ENCODE peak calls at places on chromosome 1, in seven cellular contexts. D is body of pancreas, Q is heart left ventricle, R is lower leg skin, G is stomach, C is adrenal gland, I is spleen. T is an unnamed sample.

GRCh38 chr1:204313675-204314074 is 46.1 kb downstream of the PLEKHA6 start:
- DNase-seq in D (peak), I (no peak), R (no peak), G (no peak), C (no peak), Q (no peak), T (peak)

GRCh38 chr1:97901017-97901658 is 19.7 kb downstream of the DPYD start:
- DNase-seq in I (no peak), D (no peak), R (no peak), G (no peak), C (no peak), Q (no peak), T (peak)

GRCh38 chr1:45718289-45718688 is 30.3 kb downstream of the TMEM69 start:
- DNase-seq in Q (no peak), G (no peak), C (no peak), I (no peak), R (no peak), D (no peak), T (no peak)

GRCh38 chr1:41535236-41535720 is 50.8 kb upstream of the EDN2 start:
- DNase-seq in C (no peak), R (no peak), I (peak), G (no peak), Q (peak), D (no peak), T (no peak)

GRCh38 chr1:33455537-33456301 is 16.7 kb upstream of the ZSCAN20 start:
- DNase-seq in G (peak), R (no peak), D (peak), I (no peak), C (peak), Q (peak), T (peak)

GRCh38 chr1:224302947-224303346 is 27.0 kb downstream of the NVL start:
- DNase-seq in I (no peak), G (no peak), C (no peak), R (no peak), Q (no peak), D (no peak), T (no peak)

GRCh38 chr1:222028151-222028550 is 286.3 kb upstream of the DUSP10 start:
- DNase-seq in G (no peak), R (no peak), I (no peak), Q (no peak), D (no peak), C (no peak), T (no peak)

GRCh38 chr1:169557131-169557530 is 29.1 kb downstream of the F5 start:
- DNase-seq in I (no peak), Q (no peak), G (no peak), C (no peak), R (no peak), D (no peak), T (no peak)

GRCh38 chr1:218304281-218305039 is 19.4 kb downstream of the RRP15 start:
- DNase-seq in G (no peak), R (no peak), D (no peak), I (no peak), Q (peak), C (no peak), T (no peak)

GRCh38 chr1:162276493-162276892 is 100.2 kb downstream of the SPATA46 start:
- DNase-seq in I (no peak), D (no peak), G (no peak), Q (no peak), C (no peak), R (no peak), T (peak)
- TF ChIP-seq CTCF in I (peak), D (peak), G (peak), Q (peak), C (peak), R (no peak), T (peak)

DNA sequence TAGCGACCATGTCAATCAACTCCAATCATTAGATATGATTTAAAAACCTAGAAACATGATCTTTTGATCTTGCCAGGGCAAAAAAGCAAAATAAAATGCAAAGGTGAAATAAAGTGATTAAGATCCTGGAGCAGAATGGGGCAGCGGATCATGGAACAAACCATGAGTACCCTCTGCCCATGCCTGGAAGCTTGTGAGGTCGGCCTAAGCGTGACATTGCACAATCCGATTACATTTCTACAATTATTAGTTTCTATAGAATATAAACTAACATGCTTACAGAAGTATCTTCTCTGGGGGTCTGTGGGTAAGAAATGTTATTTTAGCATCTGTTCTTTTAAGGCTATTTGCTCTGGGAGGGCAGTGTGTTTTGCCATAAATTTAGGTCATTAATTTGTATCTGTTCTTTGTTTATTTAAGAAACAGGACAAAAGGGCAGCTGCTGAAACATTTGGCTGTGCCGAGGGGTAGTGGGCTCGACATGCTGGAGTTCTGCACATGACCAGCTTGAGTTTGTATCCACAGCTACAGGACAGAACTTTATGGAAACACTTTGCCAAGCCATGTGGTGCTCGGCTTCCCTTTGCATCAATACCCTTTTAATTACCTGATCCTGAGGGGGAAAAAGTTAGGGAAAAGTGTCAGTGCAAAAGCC is 55.9 kb downstream of the ZBTB18 start:
- DNase-seq in R (no peak), D (no peak), Q (no peak), G (no peak), C (no peak), I (no peak), T (no peak)
- TF ChIP-seq POLR2A in R (no peak), D (no peak), Q (no peak), G (no peak), C (no peak), I (no peak), T (no peak)

GRCh38 chr1:156675271-156675708 is 1.9 kb downstream of the NES start:
- DNase-seq in D (no peak), I (no peak), C (no peak), R (no peak), G (no peak), Q (no peak), T (no peak)

GRCh38 chr1:156677616-156678596 is 699 bp upstream of the NES start:
- DNase-seq in I (no peak), G (peak), Q (peak), R (no peak), C (peak), D (peak), T (peak)

GRCh38 chr1:156675715-156676311 is 1.4 kb downstream of the NES start:
- DNase-seq in G (no peak), R (no peak), I (no peak), Q (peak), C (no peak), D (no peak), T (no peak)

GRCh38 chr1:156676450-156676819 is 772 bp downstream of the NES start:
- DNase-seq in C (no peak), D (no peak), I (no peak), R (no peak), G (no peak), Q (no peak), T (no peak)

GRCh38 chr1:156676820-156677615 is at the start of gene NES:
- DNase-seq in R (no peak), C (peak), I (no peak), G (no peak), D (peak), Q (peak), T (no peak)
- TF ChIP-seq CTCF in R (no peak), C (no peak), I (peak), G (no peak), D (no peak), Q (no peak), T (no peak)

GRCh38 chr1:52455686-52456085 is 51.3 kb downstream of the PRPF38A start:
- DNase-seq in R (no peak), Q (no peak), D (no peak), I (no peak), G (no peak), C (no peak), T (no peak)

GRCh38 chr1:52454779-52455178 is 50.4 kb downstream of the PRPF38A start:
- DNase-seq in G (no peak), R (no peak), Q (no peak), I (no peak), D (no peak), C (no peak), T (no peak)

DNA sequence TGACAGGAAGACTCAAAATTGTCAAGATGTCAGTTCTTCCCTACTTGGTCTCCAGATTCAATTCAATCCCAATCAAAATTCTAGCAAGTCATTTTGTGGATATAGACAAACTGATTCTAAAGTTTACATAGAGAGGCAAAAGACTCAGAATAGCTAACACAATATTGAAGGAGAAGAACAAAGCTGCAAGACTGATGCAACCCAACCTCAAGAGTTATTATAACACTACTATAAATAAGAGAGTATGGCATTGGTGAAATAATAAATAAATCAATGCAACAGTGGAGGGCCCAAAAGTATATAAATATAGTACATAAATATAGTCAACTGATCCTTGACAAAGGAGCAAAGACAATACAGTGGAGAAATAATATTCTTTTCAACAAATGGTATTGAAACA is 49.7 kb downstream of the PRPF38A start:
- DNase-seq in Q (no peak), C (no peak), D (no peak), G (no peak), I (no peak), R (no peak), T (no peak)
- TF ChIP-seq POLR2A in Q (no peak), C (no peak), D (no peak), G (no peak), I (no peak), R (no peak), T (no peak)

GRCh38 chr1:203147376-203147775 is 19.9 kb downstream of the ADORA1 start:
- DNase-seq in Q (peak), I (no peak), R (no peak), G (no peak), D (no peak), C (no peak), T (no peak)

GRCh38 chr1:203146537-203146936 is 19.0 kb downstream of the ADORA1 start:
- DNase-seq in I (no peak), C (no peak), Q (peak), D (no peak), G (no peak), R (no peak), T (no peak)

GRCh38 chr1:203149188-203149840 is 21.8 kb downstream of the ADORA1 start:
- DNase-seq in I (no peak), C (no peak), G (no peak), D (peak), Q (no peak), R (no peak), T (no peak)

GRCh38 chr1:203148579-203148978 is 21.1 kb downstream of the ADORA1 start:
- DNase-seq in D (no peak), I (no peak), R (no peak), Q (peak), C (no peak), G (no peak), T (no peak)

GRCh38 chr1:203148127-203148526 is 20.6 kb downstream of the ADORA1 start:
- DNase-seq in R (no peak), C (no peak), I (no peak), Q (peak), D (peak), G (peak), T (no peak)
- TF ChIP-seq CTCF in R (no peak), C (no peak), I (no peak), Q (peak), D (peak), G (peak), T (peak)